ENCODE peak calls at places on chromosomes 13 and 19, in ten cellular contexts. One of them, this sample, is unnamed.

GRCh38 chr19:37914908-37915307 is 7.9 kb downstream of the SIPA1L3 start:
- DNase-seq in AG04450: no peak
- DNase-seq in psoas muscle: no peak
- DNase-seq in kidney: no peak
- DNase-seq in GM23338: no peak
- DNase-seq in suprapubic skin: no peak
- DNase-seq in CD4-positive, alpha-beta T cell: no peak
- DNase-seq in pancreas: no peak
- DNase-seq in lung: no peak
- DNase-seq in breast epithelium: no peak
- DNase-seq in this sample: no peak

GRCh38 chr13:38657191-38657590 is 29.7 kb upstream of the FREM2 start:
- DNase-seq in GM23338: no peak
- DNase-seq in suprapubic skin: no peak
- DNase-seq in psoas muscle: no peak
- DNase-seq in breast epithelium: no peak
- DNase-seq in kidney: no peak
- DNase-seq in lung: no peak
- DNase-seq in AG04450: no peak
- DNase-seq in pancreas: no peak
- DNase-seq in CD4-positive, alpha-beta T cell: no peak
- DNase-seq in this sample: no peak

GRCh38 chr19:33225458-33225925 is at the start of gene SLC7A10:
- DNase-seq in breast epithelium: no peak
- DNase-seq in pancreas: peak; percentile 19
- DNase-seq in CD4-positive, alpha-beta T cell: no peak
- DNase-seq in suprapubic skin: no peak
- DNase-seq in AG04450: no peak
- DNase-seq in psoas muscle: no peak
- DNase-seq in kidney: no peak
- DNase-seq in lung: no peak
- DNase-seq in GM23338: peak; percentile 55
- DNase-seq in this sample: no peak

GRCh38 chr13:96860829-96861228 is 133.4 kb downstream of the OXGR1 start:
- DNase-seq in pancreas: no peak
- DNase-seq in lung: no peak
- DNase-seq in AG04450: no peak
- DNase-seq in GM23338: no peak
- DNase-seq in suprapubic skin: no peak
- DNase-seq in psoas muscle: no peak
- DNase-seq in breast epithelium: no peak
- DNase-seq in kidney: no peak
- DNase-seq in CD4-positive, alpha-beta T cell: no peak
- DNase-seq in this sample: no peak

GRCh38 chr19:3692141-3693029 is 7.9 kb downstream of the PIP5K1C start:
- DNase-seq in GM23338: no peak
- DNase-seq in AG04450: no peak
- DNase-seq in suprapubic skin: no peak
- DNase-seq in breast epithelium: no peak
- DNase-seq in psoas muscle: no peak
- DNase-seq in kidney: no peak
- DNase-seq in CD4-positive, alpha-beta T cell: peak; percentile 54
- DNase-seq in pancreas: no peak
- DNase-seq in lung: no peak
- DNase-seq in this sample: no peak

GRCh38 chr19:32453736-32454135 is 48.2 kb downstream of the DPY19L3 start:
- DNase-seq in pancreas: no peak
- DNase-seq in AG04450: no peak
- DNase-seq in kidney: no peak
- DNase-seq in GM23338: no peak
- DNase-seq in lung: no peak
- DNase-seq in breast epithelium: no peak
- DNase-seq in CD4-positive, alpha-beta T cell: no peak
- DNase-seq in psoas muscle: no peak
- DNase-seq in suprapubic skin: no peak
- DNase-seq in this sample: no peak

GRCh38 chr13:48370815-48371214 is 42.1 kb downstream of the LPAR6 start:
- DNase-seq in GM23338: no peak
- DNase-seq in AG04450: no peak
- DNase-seq in breast epithelium: no peak
- DNase-seq in lung: no peak
- DNase-seq in kidney: no peak
- DNase-seq in pancreas: no peak
- DNase-seq in CD4-positive, alpha-beta T cell: no peak
- DNase-seq in psoas muscle: no peak
- DNase-seq in suprapubic skin: no peak
- DNase-seq in this sample: no peak

GRCh38 chr19:27962260-27962659 is 1250.7 kb downstream of the UQCRFS1 start:
- DNase-seq in breast epithelium: no peak
- DNase-seq in psoas muscle: no peak
- DNase-seq in kidney: no peak
- DNase-seq in CD4-positive, alpha-beta T cell: no peak
- DNase-seq in GM23338: peak; percentile 10
- DNase-seq in suprapubic skin: no peak
- DNase-seq in pancreas: no peak
- DNase-seq in AG04450: no peak
- DNase-seq in lung: no peak
- DNase-seq in this sample: no peak

GRCh38 chr13:36357231-36357630 is 11.0 kb upstream of the SPART start:
- DNase-seq in lung: no peak
- DNase-seq in AG04450: no peak
- DNase-seq in suprapubic skin: no peak
- DNase-seq in breast epithelium: no peak
- DNase-seq in kidney: no peak
- DNase-seq in GM23338: no peak
- DNase-seq in psoas muscle: no peak
- DNase-seq in pancreas: no peak
- DNase-seq in CD4-positive, alpha-beta T cell: no peak
- DNase-seq in this sample: no peak

GRCh38 chr19:58549664-58550361 is 5.1 kb downstream of the CHMP2A start:
- DNase-seq in GM23338: no peak
- DNase-seq in CD4-positive, alpha-beta T cell: no peak
- DNase-seq in pancreas: no peak
- DNase-seq in breast epithelium: no peak
- DNase-seq in lung: no peak
- DNase-seq in kidney: peak; percentile 64
- DNase-seq in suprapubic skin: no peak
- DNase-seq in psoas muscle: no peak
- DNase-seq in AG04450: no peak
- DNase-seq in this sample: no peak

GRCh38 chr19:29526730-29527499 is 1.1 kb downstream of the VSTM2B start:
- DNase-seq in kidney: peak; percentile 63
- DNase-seq in AG04450: no peak
- DNase-seq in psoas muscle: no peak
- DNase-seq in pancreas: no peak
- DNase-seq in CD4-positive, alpha-beta T cell: no peak
- DNase-seq in lung: no peak
- DNase-seq in suprapubic skin: no peak
- DNase-seq in breast epithelium: no peak
- DNase-seq in GM23338: peak; percentile 57
- DNase-seq in this sample: no peak

DNA sequence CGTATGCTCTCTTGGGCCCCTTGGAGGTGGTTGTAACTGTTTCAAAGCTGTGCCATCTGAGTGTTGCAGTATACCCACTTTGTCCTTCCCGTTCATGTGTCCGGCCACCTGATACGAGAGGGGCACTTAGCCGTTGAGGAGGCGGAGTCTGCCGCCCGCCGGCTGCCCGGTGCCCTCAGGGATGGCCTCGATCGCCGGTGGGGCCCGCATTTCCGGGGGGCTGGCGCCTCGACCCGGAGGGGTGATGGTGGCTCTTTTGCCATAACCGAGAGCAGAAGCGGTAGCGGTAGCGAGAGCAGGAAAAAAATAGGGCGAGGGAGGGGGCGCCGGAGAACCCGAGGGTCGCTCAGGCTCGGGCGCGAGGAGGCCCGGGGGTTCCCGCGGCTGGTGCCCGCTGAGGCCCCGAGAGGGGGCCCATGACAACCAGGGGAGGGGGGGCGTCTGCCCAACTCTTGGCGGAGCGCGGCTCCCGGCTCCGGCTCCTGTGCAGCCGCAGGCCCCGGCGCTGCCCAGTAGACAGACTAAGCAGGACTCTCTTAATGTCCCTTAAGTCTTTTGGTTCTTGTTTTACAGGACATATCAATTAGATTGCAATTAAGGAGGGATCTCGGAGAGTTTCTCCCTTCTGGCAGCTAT is 342.7 kb upstream of the SGCG start:
- DNase-seq in psoas muscle: no peak
- DNase-seq in pancreas: no peak
- DNase-seq in suprapubic skin: no peak
- DNase-seq in lung: no peak
- DNase-seq in CD4-positive, alpha-beta T cell: no peak
- DNase-seq in breast epithelium: no peak
- DNase-seq in AG04450: no peak
- DNase-seq in GM23338: no peak
- DNase-seq in kidney: no peak
- DNase-seq in this sample: no peak
- TF ChIP-seq CTCF in psoas muscle: no peak
- TF ChIP-seq CTCF in pancreas: no peak
- TF ChIP-seq CTCF in suprapubic skin: no peak
- TF ChIP-seq CTCF in lung: no peak
- TF ChIP-seq CTCF in CD4-positive, alpha-beta T cell: no peak
- TF ChIP-seq CTCF in breast epithelium: no peak
- TF ChIP-seq CTCF in AG04450: no peak
- TF ChIP-seq CTCF in GM23338: no peak
- TF ChIP-seq CTCF in kidney: no peak
- TF ChIP-seq CTCF in this sample: no peak

DNA sequence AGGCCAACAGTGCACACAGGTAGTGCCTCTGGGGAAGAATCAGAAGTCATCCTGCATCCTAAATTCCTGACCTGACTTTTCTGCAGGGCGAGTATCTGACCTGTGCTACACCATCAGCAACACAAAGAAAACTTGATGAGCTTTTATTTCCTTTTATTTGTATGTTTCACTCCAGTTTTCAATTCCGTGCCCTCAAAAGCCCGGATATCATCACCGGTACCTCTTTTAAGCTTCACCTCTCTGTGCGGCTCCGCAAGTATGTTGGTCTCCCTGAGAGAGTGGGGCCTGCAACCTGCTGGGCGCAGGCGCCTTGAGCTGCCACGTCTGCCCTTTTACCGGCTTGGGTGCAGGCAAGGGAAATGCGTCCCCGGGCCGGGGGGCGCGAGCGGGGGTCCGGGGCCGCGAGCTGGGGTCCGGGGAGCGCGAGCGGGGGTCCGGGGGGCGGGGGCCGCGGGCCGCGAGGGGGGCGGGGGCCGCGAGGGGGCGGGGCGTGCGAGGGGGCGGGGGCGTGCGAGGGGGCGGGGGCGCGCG is 4.3 kb upstream of the DUXA start:
- DNase-seq in lung: no peak
- DNase-seq in breast epithelium: no peak
- DNase-seq in AG04450: no peak
- DNase-seq in pancreas: peak; percentile 70
- DNase-seq in psoas muscle: peak; percentile 39
- DNase-seq in kidney: peak; percentile 84
- DNase-seq in GM23338: peak; percentile 72
- DNase-seq in suprapubic skin: no peak
- DNase-seq in CD4-positive, alpha-beta T cell: peak; percentile 20
- DNase-seq in this sample: peak; percentile 78
- H3K27ac ChIP-seq in lung: no peak overlapping the region
- H3K27ac ChIP-seq in breast epithelium: peak overlapping the region; percentile 75
- H3K27ac ChIP-seq in AG04450: no peak overlapping the region
- H3K27ac ChIP-seq in pancreas: peak overlapping the region; percentile 51
- H3K27ac ChIP-seq in psoas muscle: no peak overlapping the region
- H3K27ac ChIP-seq in kidney: no peak overlapping the region
- H3K27ac ChIP-seq in GM23338: no peak overlapping the region
- H3K27ac ChIP-seq in suprapubic skin: peak overlapping the region; percentile 35
- H3K27ac ChIP-seq in CD4-positive, alpha-beta T cell: no peak overlapping the region
- H3K27ac ChIP-seq in this sample: peak overlapping the region; percentile 80

DNA sequence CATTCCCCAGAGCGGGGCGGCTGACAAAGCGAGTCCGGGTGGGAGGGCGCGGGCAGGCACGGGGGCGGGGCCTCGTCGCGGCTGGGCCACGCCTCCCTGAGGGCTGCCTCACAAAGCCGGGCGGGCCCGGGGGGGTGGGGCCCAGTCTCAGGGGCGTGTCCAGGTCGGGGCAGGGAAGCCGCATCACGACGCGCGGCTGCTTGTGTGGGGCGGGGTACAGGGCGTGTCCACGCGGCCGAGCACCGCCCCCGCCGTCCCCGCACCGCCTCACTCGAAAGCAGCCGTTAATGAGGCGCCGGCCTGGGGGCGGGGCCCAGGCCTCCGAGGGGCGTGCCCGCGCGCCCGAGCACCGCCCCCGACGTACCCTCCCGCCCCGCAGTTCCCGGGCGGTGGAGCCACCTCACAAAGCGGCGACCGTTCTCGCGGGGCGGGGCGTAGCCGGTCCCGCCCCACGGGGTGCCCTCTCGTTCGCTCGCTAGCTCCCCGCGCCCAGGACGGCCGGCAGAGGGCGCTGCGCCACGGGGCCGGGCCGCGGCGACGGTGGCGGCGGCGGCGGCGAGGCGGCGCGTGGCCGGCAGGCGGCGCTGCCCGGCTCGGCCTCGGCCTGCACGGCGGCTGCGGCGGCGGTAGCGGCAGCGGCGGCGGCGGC is at the start of gene CARM1:
- DNase-seq in psoas muscle: peak; percentile 99
- DNase-seq in kidney: peak; percentile 100
- DNase-seq in lung: peak; percentile 99
- DNase-seq in suprapubic skin: peak; percentile 99
- DNase-seq in pancreas: peak; percentile 100
- DNase-seq in breast epithelium: peak; percentile 99
- DNase-seq in GM23338: peak; percentile 96
- DNase-seq in AG04450: peak; percentile 97
- DNase-seq in CD4-positive, alpha-beta T cell: peak; percentile 99
- DNase-seq in this sample: peak; percentile 99
- TF ChIP-seq CTCF in psoas muscle: peak; percentile 76
- TF ChIP-seq CTCF in kidney: peak; percentile 96
- TF ChIP-seq CTCF in lung: peak; percentile 85
- TF ChIP-seq CTCF in suprapubic skin: peak; percentile 77
- TF ChIP-seq CTCF in pancreas: peak; percentile 46
- TF ChIP-seq CTCF in breast epithelium: no peak
- TF ChIP-seq CTCF in GM23338: peak; percentile 83
- TF ChIP-seq CTCF in AG04450: peak; percentile 49
- TF ChIP-seq CTCF in CD4-positive, alpha-beta T cell: peak; percentile 34
- TF ChIP-seq CTCF in this sample: peak; percentile 56

GRCh38 chr19:5289060-5289990 is 51.3 kb downstream of the PTPRS start:
- DNase-seq in lung: no peak
- DNase-seq in CD4-positive, alpha-beta T cell: no peak
- DNase-seq in psoas muscle: no peak
- DNase-seq in GM23338: no peak
- DNase-seq in pancreas: peak; percentile 29
- DNase-seq in AG04450: no peak
- DNase-seq in breast epithelium: no peak
- DNase-seq in suprapubic skin: no peak
- DNase-seq in kidney: no peak
- DNase-seq in this sample: no peak
- H3K27ac ChIP-seq in lung: no peak overlapping the region
- H3K27ac ChIP-seq in CD4-positive, alpha-beta T cell: no peak overlapping the region
- H3K27ac ChIP-seq in psoas muscle: no peak overlapping the region
- H3K27ac ChIP-seq in GM23338: no peak overlapping the region
- H3K27ac ChIP-seq in pancreas: peak overlapping the region; percentile 53
- H3K27ac ChIP-seq in AG04450: no peak overlapping the region
- H3K27ac ChIP-seq in breast epithelium: peak overlapping the region; percentile 80
- H3K27ac ChIP-seq in suprapubic skin: peak overlapping the region; percentile 39
- H3K27ac ChIP-seq in kidney: no peak overlapping the region
- H3K27ac ChIP-seq in this sample: peak overlapping the region; percentile 84

DNA sequence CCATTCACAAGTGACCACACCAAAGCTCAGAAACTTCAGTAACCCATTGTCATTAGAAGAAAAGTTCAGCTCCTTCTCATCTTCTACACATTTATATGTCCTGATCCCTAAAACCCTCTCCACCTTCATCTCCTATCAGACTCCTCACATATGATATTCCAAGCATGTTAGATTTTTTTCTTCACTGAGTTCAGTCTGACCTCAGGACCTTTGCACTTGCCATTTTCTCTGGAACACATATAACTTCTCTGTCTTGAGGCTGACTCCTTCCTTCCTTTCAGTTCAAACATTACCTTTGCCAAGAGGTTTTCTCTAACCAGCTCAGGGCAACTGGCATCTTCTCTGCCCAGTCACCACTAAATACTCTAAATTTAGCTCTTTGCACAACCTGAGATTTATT is 54.1 kb downstream of the C13orf42 start:
- DNase-seq in kidney: no peak
- DNase-seq in breast epithelium: no peak
- DNase-seq in GM23338: no peak
- DNase-seq in psoas muscle: no peak
- DNase-seq in pancreas: no peak
- DNase-seq in CD4-positive, alpha-beta T cell: no peak
- DNase-seq in lung: no peak
- DNase-seq in suprapubic skin: no peak
- DNase-seq in AG04450: no peak
- DNase-seq in this sample: no peak
- TF ChIP-seq CTCF in kidney: no peak
- TF ChIP-seq CTCF in breast epithelium: no peak
- TF ChIP-seq CTCF in GM23338: no peak
- TF ChIP-seq CTCF in psoas muscle: no peak
- TF ChIP-seq CTCF in pancreas: no peak
- TF ChIP-seq CTCF in CD4-positive, alpha-beta T cell: no peak
- TF ChIP-seq CTCF in lung: no peak
- TF ChIP-seq CTCF in suprapubic skin: no peak
- TF ChIP-seq CTCF in AG04450: no peak
- TF ChIP-seq CTCF in this sample: no peak